ENCODE peak calls at places on chromosomes 13 and 19, in five cellular contexts. N is stimulated activated CD4-positive, alpha-beta T cell treated with anti-CD3 and anti-CD28 coated beads, Interleukin-4, amount 100 ng/mL, for 48 hours; U is ELR; X is stimulated activated CD8-positive, alpha-beta memory T cell treated with anti-CD3 and anti-CD28 coated beads, Interleukin-4, amount 100 ng/mL, for 48 hours; P is pancreas. T is an unnamed sample.

GRCh38 chr13:71290963-71291937 is 575.8 kb downstream of the DACH1 start:
- DNase-seq in N (no peak), U (peak), X (peak), P (peak), T (peak)

GRCh38 chr19:42477933-42478332 is 35.2 kb upstream of the CXCL17 start:
- DNase-seq in N (no peak), U (no peak), X (no peak), P (no peak), T (no peak)

GRCh38 chr19:39916851-39917396 is 17.5 kb downstream of the FCGBP start:
- DNase-seq in N (no peak), U (no peak), X (no peak), P (no peak), T (no peak)

GRCh38 chr19:4618019-4618418 is 21.3 kb upstream of the TNFAIP8L1 start:
- DNase-seq in N (no peak), U (no peak), X (no peak), P (no peak), T (no peak)

GRCh38 chr19:38039966-38040365 is 133.0 kb downstream of the SIPA1L3 start:
- DNase-seq in N (no peak), U (peak), X (no peak), P (no peak), T (no peak)

GRCh38 chr19:34436716-34437115 is 8.5 kb downstream of the UBA2 start:
- DNase-seq in N (no peak), U (no peak), X (no peak), P (no peak), T (no peak)

GRCh38 chr13:104740616-104741222 is 1674.5 kb upstream of the SLC10A2 start:
- DNase-seq in N (no peak), U (no peak), X (no peak), P (no peak), T (no peak)

GRCh38 chr13:95627590-95627989 is 16.9 kb downstream of the DZIP1 start:
- DNase-seq in N (no peak), U (peak), X (no peak), P (no peak), T (no peak)

GRCh38 chr19:13077233-13077632 is 25.4 kb downstream of the LYL1 start:
- DNase-seq in N (no peak), U (no peak), X (no peak), P (no peak), T (peak)

GRCh38 chr13:27917121-27917947 is 2.5 kb upstream of the PDX1 start:
- DNase-seq in N (no peak), U (no peak), X (no peak), P (peak), T (no peak)

GRCh38 chr19:12884926-12885748 is 1.9 kb downstream of the KLF1 start:
- DNase-seq in N (peak), U (peak), X (peak), P (peak), T (peak)

GRCh38 chr19:6210091-6210490 is 69.7 kb downstream of the MLLT1 start:
- DNase-seq in N (no peak), U (no peak), X (no peak), P (no peak), T (peak)

GRCh38 chr13:105627270-105627669 is 908.2 kb downstream of the EFNB2 start:
- DNase-seq in N (no peak), U (no peak), X (no peak), P (no peak), T (no peak)

GRCh38 chr19:51572908-51573307 is 1.8 kb downstream of the ZNF175 start:
- DNase-seq in N (no peak), U (peak), X (no peak), P (no peak), T (no peak)

GRCh38 chr13:52001120-52001731 is 10.0 kb downstream of the ATP7B start:
- DNase-seq in N (no peak), U (peak), X (no peak), P (no peak), T (no peak)

GRCh38 chr13:35499131-35500051 is 22.9 kb upstream of the MAB21L1 start:
- DNase-seq in N (no peak), U (no peak), X (no peak), P (no peak), T (no peak)

GRCh38 chr13:39257642-39258041 is 219.4 kb downstream of the NHLRC3 start:
- DNase-seq in N (no peak), U (no peak), X (no peak), P (no peak), T (no peak)

GRCh38 chr13:94988654-94989053 is 276.3 kb upstream of the SOX21 start:
- DNase-seq in N (no peak), U (no peak), X (no peak), P (no peak), T (no peak)

GRCh38 chr19:5250127-5250659 is 90.4 kb downstream of the PTPRS start:
- DNase-seq in N (no peak), U (no peak), X (no peak), P (peak), T (peak)

GRCh38 chr19:35000647-35001501 is 751 bp downstream of the GRAMD1A start:
- DNase-seq in N (no peak), U (peak), X (peak), P (no peak), T (peak)

GRCh38 chr19:38276942-38277517 is 12.7 kb downstream of the SPINT2 start:
- DNase-seq in N (no peak), U (no peak), X (no peak), P (no peak), T (no peak)

T was measured in Right ventricle myocardium inferior.